ENCODE peak calls at places on chromosome 11, in five cellular contexts. G is fibroblast of lung, Z is kidney, P is H9, X is IMR-90. A is an unnamed sample. For H3K4me1, the result is how much of the 10 kb centered on the place peaks cover.

GRCh38 chr11:120331301-120331966 is 4.8 kb upstream of the ARHGEF12 start:
- DNase-seq in G (peak), Z (no peak), P (no peak), X (peak), A (peak)

GRCh38 chr11:27209562-27210005 is 153.4 kb downstream of the CCDC34 start:
- DNase-seq in G (peak), Z (no peak), P (no peak), X (peak), A (peak)

GRCh38 chr11:121082670-121083069 is 18.4 kb upstream of the TECTA start:
- DNase-seq in G (no peak), Z (no peak), P (peak), X (peak), A (peak)

GRCh38 chr11:10916674-10917073 is 58.8 kb upstream of the ZBED5 start:
- DNase-seq in G (no peak), Z (no peak), P (no peak), X (no peak), A (no peak)

GRCh38 chr11:6200975-6201374 is 2.0 kb downstream of the OR52W1 start:
- DNase-seq in G (peak), Z (no peak), P (no peak), X (no peak), A (no peak)

GRCh38 chr11:36463781-36464180 is 46.3 kb downstream of the TRAF6 start:
- DNase-seq in G (peak), Z (no peak), P (no peak), X (peak), A (no peak)

GRCh38 chr11:103091441-103091809 is 535 bp downstream of the DCUN1D5 start:
- DNase-seq in G (peak), Z (peak), P (peak), X (peak), A (peak)

GRCh38 chr11:13486926-13487660 is 8.7 kb downstream of the PTH start:
- DNase-seq in G (no peak), Z (peak), P (peak), X (no peak), A (no peak)

GRCh38 chr11:27013741-27014415 is 20.0 kb downstream of the FIBIN start:
- DNase-seq in G (peak), Z (no peak), P (no peak), X (peak), A (no peak)

GRCh38 chr11:86257446-86257845 is 12.9 kb downstream of the EED start:
- DNase-seq in G (no peak), Z (no peak), P (no peak), X (no peak), A (no peak)

GRCh38 chr11:287821-288327 is 1.1 kb upstream of the PGGHG start:
- DNase-seq in G (no peak), Z (peak), P (peak), X (no peak), A (no peak)

GRCh38 chr11:125390949-125391348 is 105.1 kb downstream of the FEZ1 start:
- DNase-seq in G (peak), Z (no peak), P (no peak), X (peak), A (no peak)

GRCh38 chr11:124923296-124923695 is 4.2 kb downstream of the HEPN1 start:
- DNase-seq in G (no peak), Z (no peak), P (no peak), X (no peak), A (no peak)

GRCh38 chr11:69495441-69496201 is 14.2 kb downstream of the LINC01488 start:
- DNase-seq in G (no peak), Z (no peak), P (no peak), X (no peak), A (no peak)

GRCh38 chr11:86162257-86162656 is 82.3 kb upstream of the EED start:
- DNase-seq in G (peak), Z (peak), P (no peak), X (peak), A (peak)

GRCh38 chr11:117715801-117716200 is 81.2 kb downstream of the DSCAML1 start:
- DNase-seq in G (no peak), Z (no peak), P (no peak), X (no peak), A (no peak)

GRCh38 chr11:114091791-114092397 is 32.4 kb downstream of the ZBTB16 start:
- DNase-seq in G (no peak), Z (no peak), P (no peak), X (no peak), A (no peak)

GRCh38 chr11:114092478-114092877 is 33.0 kb downstream of the ZBTB16 start:
- DNase-seq in G (no peak), Z (no peak), P (no peak), X (no peak), A (no peak)

GRCh38 chr11:114092953-114093352 is 33.4 kb downstream of the ZBTB16 start:
- DNase-seq in G (no peak), Z (no peak), P (no peak), X (no peak), A (no peak)

GRCh38 chr11:114095899-114096298 is 36.4 kb downstream of the ZBTB16 start:
- DNase-seq in G (no peak), Z (no peak), P (no peak), X (no peak), A (no peak)

DNA sequence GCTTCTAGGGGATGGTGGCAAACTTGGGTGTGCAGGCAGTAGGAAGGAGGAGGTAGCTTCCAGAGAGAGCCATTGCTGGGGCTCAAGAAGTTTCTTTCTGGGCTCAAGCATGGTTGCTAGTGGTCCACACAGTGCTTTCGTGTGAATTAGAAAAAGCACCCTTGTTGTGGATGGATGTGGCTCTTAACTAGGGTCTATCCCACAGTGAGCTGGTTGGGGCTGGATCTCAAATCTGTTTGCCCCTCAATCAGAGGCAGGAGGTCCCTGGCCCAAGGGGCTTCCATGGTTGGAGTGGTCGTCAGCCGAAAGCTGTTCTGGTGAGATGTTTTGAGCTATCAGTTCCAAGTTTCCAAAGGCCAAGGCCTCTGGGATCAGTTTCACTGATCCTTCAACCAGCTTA is 35.0 kb downstream of the ZBTB16 start:
- DNase-seq in G (no peak), Z (no peak), P (no peak), X (no peak), A (no peak)
- H3K4me1 ChIP-seq in G (under half), Z (under half), P (under half), X (under half), A (under half)

GRCh38 chr11:8722156-8722555 is 39.6 kb downstream of the RPL27A start:
- DNase-seq in G (peak), Z (no peak), P (no peak), X (peak), A (no peak)
- H3K9ac ChIP-seq in G (no peak), Z (no peak), P (no peak), X (peak), A (peak)

GRCh38 chr11:3006505-3007260 is 14.6 kb upstream of the NAP1L4 start:
- DNase-seq in G (no peak), Z (no peak), P (no peak), X (no peak), A (no peak)
- H3K4me1 ChIP-seq in G (under half), Z (under half), P (under half), X (under half), A (under half)

GRCh38 chr11:63738720-63739360 is 29.7 kb downstream of the ZFTA start:
- DNase-seq in G (peak), Z (no peak), P (peak), X (peak), A (peak)
- H3K9ac ChIP-seq in G (no peak), Z (no peak), P (no peak), X (no peak), A (no peak)

GRCh38 chr11:134067486-134067885 is 1.4 kb upstream of the JAM3 start:
- DNase-seq in G (no peak), Z (no peak), P (no peak), X (no peak), A (no peak)

GRCh38 chr11:134069996-134070845 is 1.3 kb downstream of the JAM3 start:
- DNase-seq in G (no peak), Z (no peak), P (no peak), X (no peak), A (no peak)

GRCh38 chr11:134071306-134071705 is 2.4 kb downstream of the JAM3 start:
- DNase-seq in G (no peak), Z (no peak), P (no peak), X (no peak), A (no peak)

GRCh38 chr11:134069426-134069921 is 602 bp downstream of the JAM3 start:
- DNase-seq in G (peak), Z (no peak), P (no peak), X (peak), A (no peak)

DNA sequence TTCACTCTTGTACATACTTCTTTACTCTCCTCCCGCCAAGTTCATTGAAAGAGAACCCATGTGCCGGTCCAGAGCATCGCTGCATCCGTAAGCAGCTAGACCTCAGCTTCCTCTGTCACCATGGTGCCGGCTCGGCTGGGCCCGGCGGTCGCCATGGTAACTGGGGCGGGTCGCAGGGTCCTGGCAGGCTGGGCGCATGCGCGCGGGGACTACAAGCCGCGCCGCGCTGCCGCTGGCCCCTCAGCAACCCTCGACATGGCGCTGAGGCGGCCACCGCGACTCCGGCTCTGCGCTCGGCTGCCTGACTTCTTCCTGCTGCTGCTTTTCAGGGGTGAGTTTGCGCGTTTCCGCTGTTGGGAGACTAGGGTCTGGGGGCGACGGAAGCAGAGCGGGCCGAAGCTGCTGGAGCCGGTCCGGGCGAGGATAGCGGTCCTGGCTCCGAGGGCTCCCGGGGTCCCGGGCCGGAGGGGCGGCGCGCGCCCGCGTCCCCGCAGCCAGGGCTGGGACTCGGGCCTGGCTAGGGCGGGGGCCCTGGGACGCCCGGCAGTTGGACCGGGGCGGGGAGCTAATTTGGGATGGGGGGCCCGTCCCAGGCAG is at the start of gene JAM3:
- DNase-seq in G (peak), Z (peak), P (peak), X (peak), A (peak)
- H3K4me1 ChIP-seq in G (under half), Z (under half), P (under half), X (under half), A (under half)

A was measured in PC-3.